ENCODE peak calls at places on chromosome 22, in four cellular contexts. K is fibroblast of lung; N is naive thymus-derived CD4-positive, alpha-beta T cell; X is lung. I is an unnamed sample.

GRCh38 chr22:46077669-46078099 is 72.6 kb upstream of the PPARA start:
- DNase-seq in K (peak; percentile 66), N (no peak), X (no peak), I (no peak)

GRCh38 chr22:17199131-17199731 is 20.0 kb downstream of the ADA2 start:
- DNase-seq in K (peak; percentile 71), N (no peak), X (no peak), I (peak; percentile 27)

GRCh38 chr22:23862103-23862502 is 4.4 kb downstream of the SLC2A11 start:
- DNase-seq in K (peak; percentile 36), N (no peak), X (peak; percentile 45), I (peak; percentile 90)

GRCh38 chr22:30309981-30310672 is 16.6 kb downstream of the TBC1D10A start:
- DNase-seq in K (peak; percentile 65), N (no peak), X (peak; percentile 77), I (peak; percentile 74)

GRCh38 chr22:42910221-42910942 is 53.3 kb upstream of the ARFGAP3 start:
- DNase-seq in K (no peak), N (no peak), X (no peak), I (peak; percentile 52)

GRCh38 chr22:46455453-46455852 is 82.0 kb downstream of the CELSR1 start:
- DNase-seq in K (no peak), N (no peak), X (no peak), I (no peak)

GRCh38 chr22:23692598-23693291 is 1.9 kb downstream of the RGL4 start:
- DNase-seq in K (no peak), N (no peak), X (no peak), I (no peak)

GRCh38 chr22:19527861-19528417 is 3.7 kb upstream of the CLDN5 start:
- DNase-seq in K (peak; percentile 44), N (no peak), X (no peak), I (peak; percentile 97)

GRCh38 chr22:50523458-50523805 is 2.0 kb downstream of the SCO2 start:
- DNase-seq in K (no peak), N (no peak), X (no peak), I (peak; percentile 58)

GRCh38 chr22:31681625-31682345 is 19.8 kb upstream of the PISD start:
- DNase-seq in K (peak; percentile 88), N (no peak), X (no peak), I (peak; percentile 75)

GRCh38 chr22:28795932-28796856 is 4.2 kb downstream of the XBP1 start:
- DNase-seq in K (no peak), N (no peak), X (no peak), I (no peak)

GRCh38 chr22:24758164-24758799 is 16.2 kb downstream of the PIWIL3 start:
- DNase-seq in K (peak; percentile 27), N (peak; percentile 33), X (peak; percentile 55), I (peak; percentile 85)

GRCh38 chr22:41360126-41360525 is 21.6 kb upstream of the TEF start:
- DNase-seq in K (no peak), N (no peak), X (no peak), I (peak; percentile 74)

GRCh38 chr22:17672417-17672991 is 33.9 kb downstream of the BCL2L13 start:
- DNase-seq in K (peak; percentile 81), N (no peak), X (no peak), I (no peak)

GRCh38 chr22:39897841-39898240 is 3.0 kb upstream of the GRAP2 start:
- DNase-seq in K (no peak), N (no peak), X (no peak), I (no peak)

GRCh38 chr22:39895682-39896081 is 2.1 kb upstream of the ENTHD1 start:
- DNase-seq in K (no peak), N (no peak), X (no peak), I (no peak)

GRCh38 chr22:39894554-39895092 is 1.1 kb upstream of the ENTHD1 start:
- DNase-seq in K (no peak), N (no peak), X (no peak), I (no peak)

GRCh38 chr22:39898997-39899396 is 1.9 kb upstream of the GRAP2 start:
- DNase-seq in K (no peak), N (no peak), X (no peak), I (no peak)

DNA sequence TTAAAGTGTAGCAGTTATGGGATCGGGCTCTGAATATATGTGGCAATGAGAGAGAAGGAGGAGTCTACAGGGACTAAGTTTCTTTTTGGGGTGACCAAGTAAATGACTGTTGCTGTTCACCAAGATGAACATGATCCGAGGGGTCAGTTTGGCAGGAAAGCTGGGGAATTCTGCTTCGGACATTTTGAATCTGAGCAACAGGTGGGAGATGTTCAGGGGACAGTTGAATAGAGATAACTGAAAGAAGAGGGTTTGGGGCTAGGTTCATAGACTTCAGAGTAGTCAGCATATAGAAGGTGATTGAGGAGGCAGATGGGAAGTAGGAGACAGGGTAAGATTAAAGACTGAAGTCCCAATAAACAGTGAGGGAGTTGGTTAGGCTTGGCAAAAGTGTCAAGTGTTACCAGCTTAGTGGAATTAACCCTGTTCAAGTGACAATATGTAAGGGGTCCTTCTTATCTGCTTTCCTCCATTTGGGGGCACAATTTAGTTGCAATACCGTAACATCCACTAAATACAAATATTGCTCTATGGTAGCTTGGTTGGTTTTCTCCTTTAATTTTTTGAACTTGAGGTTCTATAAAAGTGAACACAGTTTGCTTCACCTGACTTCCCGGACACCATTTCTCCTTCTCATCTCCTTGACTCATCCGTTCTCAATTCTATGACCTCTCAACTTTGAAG is 2.9 kb upstream of the ENTHD1 start:
- DNase-seq in K (no peak), N (no peak), X (no peak), I (no peak)
- H3K4me3 ChIP-seq in K (no peak overlapping the region), N (no peak overlapping the region), X (no peak overlapping the region), I (no peak overlapping the region)

DNA sequence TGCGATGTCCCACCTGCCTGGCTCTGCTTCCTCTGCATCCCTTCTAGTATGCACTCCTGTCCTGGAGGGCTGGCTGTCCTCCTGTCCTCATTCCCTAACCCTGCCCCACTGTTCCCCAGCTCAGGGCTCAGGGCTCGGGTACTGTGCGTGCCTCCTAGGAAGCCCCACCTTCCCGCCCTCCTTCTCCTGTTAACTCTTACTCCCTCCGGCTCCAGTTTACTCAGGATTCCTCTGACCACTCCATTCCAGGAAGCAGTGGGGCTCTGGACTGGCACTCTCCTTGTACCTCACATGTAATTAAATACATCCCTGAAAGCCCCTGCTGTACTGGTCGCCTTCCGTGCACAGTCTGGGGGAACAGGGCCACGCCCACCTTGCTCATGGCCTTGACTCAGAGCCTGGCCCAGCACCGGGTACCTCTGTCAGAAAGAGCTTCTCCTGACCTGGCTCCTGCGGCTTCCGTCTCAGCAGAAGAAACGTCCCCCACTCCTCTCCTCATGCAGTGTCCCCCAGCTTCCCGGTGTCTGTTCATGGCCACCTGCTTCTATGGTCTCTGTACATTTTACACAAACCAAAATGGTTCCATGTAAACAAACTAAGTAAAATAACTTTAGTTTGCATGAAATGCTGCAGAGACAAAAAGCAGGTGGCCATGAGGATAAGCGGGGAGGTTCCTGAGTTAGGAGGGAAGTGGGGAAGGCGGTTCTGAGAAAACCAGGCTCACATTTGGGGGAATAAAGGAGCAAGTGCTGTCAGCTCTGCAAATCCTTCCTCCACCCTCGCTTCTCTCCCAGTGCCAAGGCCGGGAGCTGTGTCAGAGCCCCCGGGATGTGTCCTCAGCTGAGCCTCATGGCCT is 445.9 kb downstream of the BRD1 start:
- DNase-seq in K (no peak), N (no peak), X (peak; percentile 19), I (no peak)
- H3K9me3 ChIP-seq in K (no peaks in the 10 kb centered on the region), N (no peaks in the 10 kb centered on the region), X (no peaks in the 10 kb centered on the region), I (no peaks in the 10 kb centered on the region)

GRCh38 chr22:36765943-36766450 is 9.9 kb downstream of the IFT27 start:
- DNase-seq in K (peak; percentile 24), N (no peak), X (no peak), I (peak; percentile 86)
- H3K4me3 ChIP-seq in K (no peak overlapping the region), N (no peak overlapping the region), X (no peak overlapping the region), I (no peak overlapping the region)

DNA sequence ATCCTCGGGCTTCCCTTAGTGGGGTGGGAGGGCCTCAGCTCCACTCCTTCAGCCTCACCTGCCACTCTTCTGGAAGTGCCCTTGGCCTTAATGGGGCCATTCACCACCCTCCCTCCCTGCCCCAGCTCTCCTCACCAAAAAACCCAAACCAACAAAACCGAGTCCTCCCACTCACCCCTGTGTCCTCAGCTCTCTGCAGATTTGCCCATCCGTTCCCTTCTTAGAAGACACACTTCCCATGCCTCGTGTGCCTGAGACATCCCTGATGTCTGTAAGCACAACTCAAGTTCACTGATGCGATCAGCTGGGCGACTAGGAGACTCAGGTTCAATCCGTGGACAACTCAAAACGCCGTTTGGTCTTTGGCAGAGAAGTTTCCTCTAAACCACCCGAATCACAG is 839.2 kb downstream of the TBC1D22A start:
- DNase-seq in K (no peak), N (no peak), X (no peak), I (no peak)
- H3K9me3 ChIP-seq in K (no peaks in the 10 kb centered on the region), N (no peaks in the 10 kb centered on the region), X (peaks cover 3% of the 10 kb centered on the region), I (no peaks in the 10 kb centered on the region)

GRCh38 chr22:22391543-22391942 is 117.0 kb downstream of the ZNF280B start:
- DNase-seq in K (no peak), N (no peak), X (no peak), I (no peak)
- H3K4me3 ChIP-seq in K (no peak overlapping the region), N (no peak overlapping the region), X (no peak overlapping the region), I (no peak overlapping the region)